ENCODE peak calls at places on chromosomes 4 and X, in four cellular contexts. Q is amygdala, E is midbrain, N is AG10803. I is an unnamed sample.

GRCh38 chrX:71989768-71990167 is 79.1 kb downstream of the NHSL2 start:
- DNase-seq in Q (no peak), E (no peak), N (peak; percentile 75), I (no peak)

GRCh38 chr4:81412941-81413488 is 58.7 kb downstream of the RASGEF1B start:
- DNase-seq in Q (no peak), E (no peak), N (no peak), I (no peak)

GRCh38 chr4:53043900-53044650 is 182.0 kb downstream of the RASL11B start:
- DNase-seq in Q (no peak), E (no peak), N (no peak), I (no peak)

GRCh38 chr4:158970786-158971185 is 132.1 kb upstream of the RAPGEF2 start:
- DNase-seq in Q (no peak), E (no peak), N (no peak), I (no peak)

GRCh38 chr4:190019023-190019858 is 7.8 kb downstream of the FRG2 start:
- DNase-seq in Q (no peak), E (no peak), N (no peak), I (no peak)

GRCh38 chrX:109839694-109840358 is 106.8 kb upstream of the ACSL4 start:
- DNase-seq in Q (no peak), E (no peak), N (no peak), I (no peak)

GRCh38 chrX:10175317-10175871 is 18.6 kb downstream of the CLCN4 start:
- DNase-seq in Q (no peak), E (no peak), N (peak; percentile 62), I (no peak)

GRCh38 chr4:12123709-12124108 is 695.0 kb upstream of the HS3ST1 start:
- DNase-seq in Q (no peak), E (peak; percentile 20), N (no peak), I (no peak)

I was measured in effector CD4-positive, alpha-beta T cell.